ENCODE peak calls at places on chromosomes 16 and 17, in four cellular contexts. One of them, this sample, is unnamed.

GRCh38 chr16:10971560-10971961 is 27.2 kb downstream of the CLEC16A start:
- DNase-seq in HepG2: peak
- DNase-seq in WTC11: peak
- DNase-seq in K562: peak
- DNase-seq in this sample: peak

GRCh38 chr17:9291912-9292562 is 270.7 kb downstream of the NTN1 start:
- DNase-seq in HepG2: peak
- DNase-seq in K562: peak
- DNase-seq in WTC11: peak
- DNase-seq in this sample: peak

GRCh38 chr17:13665872-13666635 is 64.3 kb upstream of the HS3ST3A1 start:
- DNase-seq in K562: no peak
- DNase-seq in WTC11: no peak
- DNase-seq in HepG2: no peak
- DNase-seq in this sample: no peak

GRCh38 chr16:80369559-80369958 is 171.2 kb upstream of the DYNLRB2 start:
- DNase-seq in WTC11: peak
- DNase-seq in K562: no peak
- DNase-seq in HepG2: peak
- DNase-seq in this sample: peak

GRCh38 chr16:1313721-1314120 is 4.3 kb downstream of the UBE2I start:
- DNase-seq in WTC11: no peak
- DNase-seq in HepG2: no peak
- DNase-seq in K562: no peak
- DNase-seq in this sample: no peak

GRCh38 chr16:48117217-48118105 is 38.3 kb downstream of the ABCC12 start:
- DNase-seq in HepG2: peak
- DNase-seq in K562: peak
- DNase-seq in WTC11: peak
- DNase-seq in this sample: peak

GRCh38 chr17:77117415-77117814 is 23.4 kb upstream of the SEC14L1 start:
- DNase-seq in WTC11: no peak
- DNase-seq in HepG2: no peak
- DNase-seq in K562: no peak
- DNase-seq in this sample: no peak

GRCh38 chr17:1082579-1082978 is 85.7 kb downstream of the TIMM22 start:
- DNase-seq in K562: no peak
- DNase-seq in WTC11: no peak
- DNase-seq in HepG2: no peak
- DNase-seq in this sample: no peak

GRCh38 chr16:77273815-77274214 is 74.6 kb downstream of the SYCE1L start:
- DNase-seq in HepG2: no peak
- DNase-seq in K562: no peak
- DNase-seq in WTC11: no peak
- DNase-seq in this sample: no peak

GRCh38 chr16:73298562-73298961 is 250.6 kb upstream of the ZFHX3 start:
- DNase-seq in WTC11: no peak
- DNase-seq in HepG2: peak
- DNase-seq in K562: no peak
- DNase-seq in this sample: no peak

GRCh38 chr16:73304008-73304814 is 256.3 kb upstream of the ZFHX3 start:
- DNase-seq in HepG2: no peak
- DNase-seq in K562: no peak
- DNase-seq in WTC11: no peak
- DNase-seq in this sample: peak

GRCh38 chr16:73302942-73303341 is 255.0 kb upstream of the ZFHX3 start:
- DNase-seq in WTC11: no peak
- DNase-seq in HepG2: no peak
- DNase-seq in K562: no peak
- DNase-seq in this sample: no peak

GRCh38 chr16:73299349-73299748 is 251.4 kb upstream of the ZFHX3 start:
- DNase-seq in K562: no peak
- DNase-seq in WTC11: no peak
- DNase-seq in HepG2: no peak
- DNase-seq in this sample: no peak

GRCh38 chr16:73301984-73302383 is 254.1 kb upstream of the ZFHX3 start:
- DNase-seq in HepG2: no peak
- DNase-seq in K562: no peak
- DNase-seq in WTC11: no peak
- DNase-seq in this sample: no peak
- TF ChIP-seq ELF4 in HepG2: no peak
- TF ChIP-seq ELF4 in K562: no peak
- TF ChIP-seq ELF4 in WTC11: no peak
- TF ChIP-seq ELF4 in this sample: no peak

DNA sequence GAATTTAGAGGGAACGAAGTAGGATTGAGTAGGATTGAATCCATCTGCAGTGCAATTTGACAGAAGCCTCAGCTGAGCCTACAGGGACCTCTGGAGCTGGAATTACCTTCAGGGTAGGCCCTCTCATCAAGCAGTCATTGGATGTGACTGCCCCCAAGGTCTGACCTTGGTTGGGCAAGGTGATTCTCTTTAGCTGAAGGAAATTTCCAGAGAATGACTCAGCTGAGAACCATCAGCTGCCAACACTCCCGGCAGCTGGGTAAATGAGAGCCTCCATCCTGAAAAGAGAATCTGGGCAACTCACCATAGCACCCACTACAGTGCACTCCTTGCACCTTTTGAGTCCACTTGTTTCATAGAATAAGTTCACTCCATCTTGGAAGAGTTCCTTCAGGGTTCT is 113.5 kb upstream of the MED13 start:
- DNase-seq in WTC11: no peak
- DNase-seq in K562: no peak
- DNase-seq in HepG2: no peak
- DNase-seq in this sample: no peak
- TF ChIP-seq ELF4 in WTC11: no peak
- TF ChIP-seq ELF4 in K562: no peak
- TF ChIP-seq ELF4 in HepG2: no peak
- TF ChIP-seq ELF4 in this sample: no peak

GRCh38 chr17:28727727-28728363 is 743 bp upstream of the NEK8 start:
- DNase-seq in WTC11: peak
- DNase-seq in HepG2: peak
- DNase-seq in K562: peak
- DNase-seq in this sample: no peak
- TF ChIP-seq ELF4 in WTC11: no peak
- TF ChIP-seq ELF4 in HepG2: no peak
- TF ChIP-seq ELF4 in K562: peak
- TF ChIP-seq ELF4 in this sample: no peak

GRCh38 chr16:53291757-53292392 is 142.4 kb upstream of the RBL2 start:
- DNase-seq in K562: no peak
- DNase-seq in WTC11: no peak
- DNase-seq in HepG2: no peak
- DNase-seq in this sample: no peak
- TF ChIP-seq ELF4 in K562: no peak
- TF ChIP-seq ELF4 in WTC11: no peak
- TF ChIP-seq ELF4 in HepG2: no peak
- TF ChIP-seq ELF4 in this sample: no peak

DNA sequence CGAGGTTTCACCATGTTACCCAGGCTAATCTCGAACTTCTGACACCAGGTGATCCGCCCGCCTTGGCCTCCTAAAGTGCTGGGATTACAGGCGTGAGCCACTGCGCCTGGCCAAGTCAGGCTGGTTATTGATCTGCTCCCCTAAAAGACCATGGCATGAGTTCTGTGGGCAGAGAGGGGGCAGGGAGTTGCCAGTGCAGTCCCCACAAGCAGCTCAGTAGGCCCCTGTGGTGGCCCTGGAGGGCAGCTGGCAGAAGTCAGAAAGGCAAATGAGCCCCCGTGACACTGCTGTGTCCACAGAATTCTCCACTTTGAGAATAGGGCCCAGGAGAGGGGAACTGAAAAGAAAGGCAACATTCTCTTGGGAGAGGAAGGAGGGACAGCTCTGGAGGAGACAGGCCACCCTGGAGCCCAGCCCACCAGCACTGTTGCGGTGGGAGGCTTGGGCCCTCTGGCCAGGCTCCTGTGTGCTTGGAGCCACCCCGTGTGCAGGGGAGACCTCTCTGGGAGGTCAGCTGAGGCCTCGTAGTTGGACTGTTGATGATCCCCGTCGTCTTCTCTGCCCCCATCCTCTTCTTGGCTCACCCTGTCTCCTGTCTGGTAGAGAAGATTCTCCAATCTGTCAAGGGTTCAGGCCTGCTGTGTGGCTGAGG is 2.1 kb upstream of the AMDHD2 start:
- DNase-seq in K562: no peak
- DNase-seq in HepG2: no peak
- DNase-seq in WTC11: no peak
- DNase-seq in this sample: no peak
- TF ChIP-seq ELF4 in K562: no peak
- TF ChIP-seq ELF4 in HepG2: no peak
- TF ChIP-seq ELF4 in WTC11: no peak
- TF ChIP-seq ELF4 in this sample: no peak

DNA sequence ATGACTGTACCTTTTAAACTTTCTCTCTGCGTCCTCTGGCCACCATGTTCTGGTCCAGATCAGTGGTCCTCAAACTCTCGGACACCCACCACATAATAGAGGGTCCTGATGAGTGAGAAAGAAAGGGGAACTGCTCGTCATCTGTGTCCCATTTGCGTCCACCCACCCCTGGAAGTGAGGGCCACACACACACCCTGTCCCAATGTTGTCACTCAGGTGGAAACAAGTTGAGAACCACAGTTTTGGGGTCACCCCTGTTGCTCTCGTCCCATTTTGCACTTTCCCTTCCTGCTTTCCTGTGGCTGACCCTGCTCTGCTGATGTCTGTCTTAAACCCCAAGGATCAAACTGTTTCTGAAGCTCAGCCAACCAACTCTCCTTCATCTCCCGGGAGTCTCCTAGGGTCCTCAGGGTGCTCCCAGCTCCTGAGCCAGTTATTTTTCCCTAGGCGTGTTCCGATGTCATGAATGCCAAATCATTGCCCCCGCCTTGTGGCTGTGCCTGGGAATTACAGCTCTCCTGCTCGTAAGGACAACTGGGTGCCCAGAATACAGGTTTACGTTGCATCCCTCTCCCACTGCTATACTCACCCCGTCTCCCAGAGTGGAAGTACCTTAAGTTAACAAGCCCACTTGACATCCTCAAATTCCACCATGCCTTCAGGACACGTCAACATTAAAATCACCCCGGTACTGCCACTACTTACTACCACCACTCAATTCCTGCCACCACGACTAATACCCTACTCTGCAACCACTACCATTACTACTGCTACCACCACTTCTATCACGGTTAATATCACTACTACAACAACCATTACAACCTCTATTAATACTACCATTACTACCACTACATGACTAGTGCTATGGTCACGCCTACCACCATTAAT is 26.0 kb upstream of the HNF1B start:
- DNase-seq in HepG2: peak
- DNase-seq in K562: peak
- DNase-seq in WTC11: peak
- DNase-seq in this sample: peak
- TF ChIP-seq ELF4 in HepG2: no peak
- TF ChIP-seq ELF4 in K562: no peak
- TF ChIP-seq ELF4 in WTC11: no peak
- TF ChIP-seq ELF4 in this sample: no peak

DNA sequence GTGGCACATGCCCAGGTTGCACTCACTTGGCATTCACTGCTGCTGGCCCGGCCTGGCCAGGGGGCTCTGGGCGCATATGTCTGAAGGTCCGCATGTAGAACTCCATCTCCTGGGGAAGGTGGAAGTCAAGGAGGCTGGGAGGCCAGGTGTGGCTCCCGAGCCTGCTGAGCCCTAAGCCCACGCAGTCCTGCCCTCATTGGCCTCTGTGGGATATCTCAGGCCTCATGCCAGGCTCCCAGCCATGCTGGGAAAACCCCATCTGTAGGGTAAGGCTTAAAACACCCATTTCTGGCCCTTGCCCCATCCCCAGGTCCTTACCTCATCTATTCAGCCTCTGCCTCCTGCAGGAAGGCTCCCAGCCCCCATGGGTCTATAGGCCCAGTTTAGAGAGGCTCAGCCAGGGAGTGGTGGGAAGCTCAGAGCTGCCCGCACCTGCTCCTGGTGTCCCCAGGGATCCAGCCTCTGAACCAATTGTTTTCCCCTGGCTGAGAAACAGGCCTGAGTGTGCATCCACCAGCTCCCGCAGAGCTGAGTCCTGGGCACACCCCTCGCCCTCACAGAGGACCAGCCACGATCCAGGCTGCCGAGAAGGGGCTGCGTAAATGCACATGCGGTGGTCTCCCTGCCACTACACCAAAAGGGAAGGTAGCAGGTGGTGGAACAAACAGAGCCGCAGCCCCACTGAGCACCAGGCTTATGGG is 2.3 kb upstream of the TPPP3 start:
- DNase-seq in WTC11: no peak
- DNase-seq in HepG2: no peak
- DNase-seq in K562: no peak
- DNase-seq in this sample: no peak
- TF ChIP-seq ELF4 in WTC11: no peak
- TF ChIP-seq ELF4 in HepG2: no peak
- TF ChIP-seq ELF4 in K562: no peak
- TF ChIP-seq ELF4 in this sample: no peak

GRCh38 chr17:79160980-79161621 is 86.5 kb downstream of the ENGASE start:
- DNase-seq in WTC11: no peak
- DNase-seq in K562: peak
- DNase-seq in HepG2: no peak
- DNase-seq in this sample: no peak
- TF ChIP-seq ELF4 in WTC11: no peak
- TF ChIP-seq ELF4 in K562: no peak
- TF ChIP-seq ELF4 in HepG2: no peak
- TF ChIP-seq ELF4 in this sample: no peak

This sample was measured in HEK293T.